ENCODE peak calls at places on chromosomes 2 and 18, in five cellular contexts. I, U, Y, A and L are unnamed samples.
A peak's percentile ranks its signal among the peaks of the same experiment; 100 is the strongest.

GRCh38 chr2:148046802-148047201 is 25.9 kb downstream of the MBD5 start:
- DNase-seq in U (no peak), I (no peak), Y (no peak), A (no peak), L (no peak)

GRCh38 chr2:139045524-139045923 is 265.3 kb upstream of the NXPH2 start:
- DNase-seq in I (no peak), U (no peak), Y (no peak), A (no peak), L (no peak)

GRCh38 chr2:145186303-145186702 is 666.4 kb upstream of the ZEB2 start:
- DNase-seq in I (no peak), A (no peak), U (no peak), Y (no peak), L (no peak)

GRCh38 chr18:35949903-35950627 is 22.4 kb upstream of the RMP24 start:
- DNase-seq in Y (peak; percentile 74), A (peak; percentile 73), I (peak; percentile 82), U (no peak), L (peak; percentile 66)

GRCh38 chr18:63848159-63848558 is 39.3 kb upstream of the SERPINB2 start:
- DNase-seq in Y (no peak), I (peak; percentile 65), A (peak; percentile 70), U (no peak), L (peak; percentile 73)

GRCh38 chr2:179850188-179850587 is 11.2 kb downstream of the ZNF385B start:
- DNase-seq in Y (no peak), A (peak; percentile 34), U (no peak), I (peak; percentile 15), L (no peak)

GRCh38 chr2:173354601-173355131 is at the start of gene CDCA7:
- DNase-seq in I (peak; percentile 83), U (no peak), A (peak; percentile 66), Y (peak; percentile 88), L (peak; percentile 74)

GRCh38 chr2:8669157-8669852 is 12.6 kb upstream of the ID2 start:
- DNase-seq in I (no peak), A (peak; percentile 11), U (no peak), Y (no peak), L (peak; percentile 3)

GRCh38 chr2:65378308-65378689 is 54.1 kb downstream of the SPRED2 start:
- DNase-seq in A (no peak), Y (no peak), I (no peak), U (no peak), L (no peak)

GRCh38 chr2:229170171-229170570 is 100.9 kb downstream of the PID1 start:
- DNase-seq in Y (no peak), I (no peak), A (peak; percentile 21), U (no peak), L (no peak)

GRCh38 chr2:61762292-61762691 is 91.6 kb downstream of the FAM161A start:
- DNase-seq in A (no peak), I (no peak), U (peak; percentile 33), Y (no peak), L (no peak)

GRCh38 chr2:170997893-170998477 is 68.9 kb downstream of the GORASP2 start:
- DNase-seq in U (no peak), I (no peak), Y (no peak), A (no peak), L (no peak)

GRCh38 chr18:59013744-59014143 is 125.9 kb upstream of the SEC11C start:
- DNase-seq in A (no peak), Y (no peak), I (no peak), U (no peak), L (no peak)

GRCh38 chr2:46029332-46029811 is 267.8 kb upstream of the EPAS1 start:
- DNase-seq in U (no peak), Y (no peak), I (no peak), A (peak; percentile 82), L (peak; percentile 2)

GRCh38 chr2:238945433-238946150 is 97.7 kb downstream of the TWIST2 start:
- DNase-seq in U (no peak), A (peak; percentile 59), I (peak; percentile 76), Y (peak; percentile 67), L (peak; percentile 67)

GRCh38 chr2:3490191-3491158 is 28.9 kb downstream of the ADI1 start:
- DNase-seq in A (no peak), I (no peak), U (no peak), Y (peak; percentile 58), L (no peak)

GRCh38 chr2:32591669-32592463 is 36.0 kb upstream of the TTC27 start:
- DNase-seq in U (no peak), I (no peak), A (peak; percentile 7), Y (no peak), L (peak; percentile 2)

GRCh38 chr2:101342625-101343008 is 34.1 kb upstream of the RNF149 start:
- DNase-seq in I (no peak), U (no peak), A (no peak), Y (no peak), L (no peak)

GRCh38 chr18:33014060-33014796 is 241.4 kb upstream of the KLHL14 start:
- DNase-seq in U (no peak), A (no peak), Y (no peak), I (peak; percentile 39), L (no peak)

GRCh38 chr2:85662899-85663683 is 4.9 kb downstream of the SFTPB start:
- DNase-seq in I (peak; percentile 38), A (peak; percentile 86), U (no peak), Y (no peak), L (peak; percentile 97)

GRCh38 chr2:222563319-222563718 is 92.6 kb downstream of the FARSB start:
- DNase-seq in A (no peak), I (no peak), Y (no peak), U (no peak), L (no peak)

GRCh38 chr2:9222246-9222898 is 15.8 kb downstream of the ASAP2 start:
- DNase-seq in U (no peak), A (peak; percentile 54), Y (no peak), I (no peak), L (no peak)

GRCh38 chr18:35696307-35696706 is 114.8 kb downstream of the GALNT1 start:
- DNase-seq in I (no peak), A (no peak), Y (no peak), U (no peak), L (no peak)

GRCh38 chr18:79584491-79585394 is 94.9 kb upstream of the CTDP1 start:
- DNase-seq in A (no peak), Y (peak; percentile 43), I (no peak), U (no peak), L (no peak)

GRCh38 chr2:40164736-40165502 is 287.0 kb downstream of the SLC8A1 start:
- DNase-seq in Y (no peak), U (no peak), I (no peak), A (peak; percentile 49), L (no peak)

GRCh38 chr2:112920923-112921532 is 10.1 kb downstream of the IL37 start:
- DNase-seq in I (no peak), U (no peak), A (no peak), Y (no peak), L (peak; percentile 57)
- TF ChIP-seq CTCF in I (no peak), U (no peak), A (no peak), Y (no peak), L (no peak)

GRCh38 chr2:15941970-15942710 is 1.8 kb downstream of the MYCN start:
- DNase-seq in I (peak; percentile 41), A (no peak), Y (peak; percentile 77), U (no peak), L (no peak)

GRCh38 chr2:15942711-15943345 is 2.5 kb downstream of the MYCN start:
- DNase-seq in Y (no peak), U (no peak), A (no peak), I (no peak), L (no peak)

GRCh38 chr2:15943914-15944313 is 3.6 kb downstream of the MYCN start:
- DNase-seq in Y (no peak), A (peak; percentile 13), U (no peak), I (peak; percentile 47), L (no peak)

GRCh38 chr2:15944325-15945017 is 4.1 kb downstream of the MYCN start:
- DNase-seq in I (no peak), U (no peak), A (no peak), Y (no peak), L (no peak)

GRCh38 chr2:15943378-15943851 is 3.1 kb downstream of the MYCN start:
- DNase-seq in Y (peak; percentile 79), I (peak; percentile 80), U (no peak), A (no peak), L (no peak)
- TF ChIP-seq CTCF in Y (peak; percentile 89), I (peak; percentile 79), U (peak; percentile 32), A (no peak), L (no peak)

GRCh38 chr2:216694201-216694825 is 1.0 kb downstream of the IGFBP5 start:
- DNase-seq in I (peak; percentile 77), A (peak; percentile 47), Y (peak; percentile 80), U (no peak), L (no peak)
- TF ChIP-seq CTCF in I (no peak), A (no peak), Y (peak; percentile 32), U (no peak), L (no peak)

DNA sequence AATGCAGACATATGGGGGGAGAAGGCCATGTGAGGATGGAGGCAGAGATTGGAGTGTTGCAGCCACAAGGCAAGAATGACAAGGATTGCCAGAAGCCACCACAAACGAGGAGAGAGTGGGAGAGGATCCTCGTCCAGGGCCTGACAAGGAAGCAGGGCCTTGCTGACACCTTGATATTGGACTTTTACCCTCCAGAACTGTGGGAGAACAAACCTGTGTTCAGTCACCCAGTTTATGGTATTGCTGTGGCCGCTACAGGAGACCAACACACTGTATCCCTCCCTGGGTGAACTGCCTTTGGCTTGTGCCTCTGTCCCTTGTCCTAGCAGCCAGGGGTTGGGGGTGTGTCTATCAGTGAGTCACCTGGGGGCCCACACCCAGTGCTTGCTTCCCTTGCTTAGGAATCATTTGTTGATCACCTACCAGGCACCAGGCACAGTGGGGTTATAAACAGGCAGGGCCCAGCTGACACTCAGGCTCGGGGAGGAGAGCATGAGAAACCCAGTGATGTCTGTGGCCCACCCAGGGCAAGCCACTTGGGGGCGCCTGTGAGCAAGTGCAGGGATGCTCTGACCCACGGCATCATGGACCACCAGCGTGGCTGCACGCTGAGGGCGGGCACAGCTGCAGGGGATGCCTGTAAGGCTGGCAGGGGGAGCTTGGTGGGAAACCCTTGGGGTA is 17.2 kb downstream of the TMEM185B start:
- DNase-seq in U (no peak), I (peak; percentile 69), Y (no peak), A (no peak), L (peak; percentile 20)
- TF ChIP-seq CTCF in U (peak; percentile 76), I (peak; percentile 25), Y (peak; percentile 68), A (peak; percentile 45), L (no peak)

DNA sequence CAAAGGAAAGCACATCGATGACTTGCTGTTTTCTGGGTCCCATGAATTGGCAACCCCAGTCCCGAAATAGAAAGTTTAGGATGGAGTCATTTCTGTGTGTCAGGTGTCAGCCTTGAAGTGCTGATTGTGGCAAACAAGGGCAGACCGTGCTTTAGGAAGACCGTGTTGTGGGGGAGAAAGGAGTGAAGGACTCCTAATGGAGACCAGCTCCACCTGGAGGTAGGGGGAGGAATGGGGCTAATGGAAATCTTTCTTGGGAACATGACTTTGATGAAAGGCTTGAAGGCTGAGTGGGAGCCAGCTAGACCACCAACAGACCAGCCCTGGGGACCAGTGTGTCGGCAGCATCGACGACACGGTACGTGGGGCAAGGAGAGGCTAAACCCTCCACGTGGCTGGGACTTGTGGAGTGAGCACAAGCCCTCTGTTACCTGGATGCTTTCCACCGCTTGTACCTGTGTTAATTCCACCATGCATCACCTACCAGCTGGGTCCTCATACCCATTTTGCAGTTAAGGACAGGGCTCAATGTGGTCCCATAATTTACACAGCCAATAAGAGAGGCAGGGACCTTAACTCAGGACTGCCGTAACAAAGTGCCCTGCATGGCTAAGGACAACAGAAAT is 104.2 kb downstream of the SH3BP4 start:
- DNase-seq in U (no peak), A (peak; percentile 48), I (peak; percentile 61), Y (no peak), L (peak; percentile 69)
- TF ChIP-seq CTCF in U (peak; percentile 56), A (peak; percentile 53), I (peak; percentile 47), Y (peak; percentile 48), L (peak; percentile 39)

GRCh38 chr2:234102112-234102511 is 51.6 kb downstream of the SPP2 start:
- DNase-seq in I (peak; percentile 33), U (no peak), Y (no peak), A (no peak), L (no peak)
- TF ChIP-seq CTCF in I (no peak), U (no peak), Y (no peak), A (no peak), L (no peak)